ENCODE peak calls at places on chromosomes 2 and 18, in nine cellular contexts. Q is BJ, E is IMR-90, M is gastrocnemius medialis, X is tibial artery, S is GM23248, Y is left lung, Z is tibial nerve, U is PC-3. O is an unnamed sample.

GRCh38 chr2:240603846-240604245 is 17.3 kb downstream of the CAPN10 start:
- DNase-seq in Q (no peak), E (no peak), M (no peak), X (no peak), S (no peak), Y (peak; percentile 20), Z (no peak), U (no peak), O (peak; percentile 30)

GRCh38 chr2:180523629-180524340 is 456.6 kb upstream of the UBE2E3 start:
- DNase-seq in Q (peak; percentile 75), E (peak; percentile 95), M (peak; percentile 10), X (no peak), S (peak; percentile 94), Y (no peak), Z (no peak), U (peak; percentile 94), O (no peak)

GRCh38 chr2:128360711-128361110 is 42.0 kb upstream of the HS6ST1 start:
- DNase-seq in Q (no peak), E (no peak), M (no peak), X (no peak), S (no peak), Y (no peak), Z (no peak), U (no peak), O (no peak)

GRCh38 chr2:39513641-39514094 is 76.6 kb upstream of the MAP4K3 start:
- DNase-seq in Q (peak; percentile 90), E (peak; percentile 97), M (peak; percentile 42), X (peak; percentile 72), S (peak; percentile 95), Y (peak; percentile 71), Z (no peak), U (peak; percentile 97), O (peak; percentile 44)

GRCh38 chr2:126634273-126634861 is 21.6 kb upstream of the GYPC start:
- DNase-seq in Q (no peak), E (peak; percentile 17), M (no peak), X (no peak), S (peak; percentile 46), Y (no peak), Z (no peak), U (peak; percentile 33), O (no peak)

GRCh38 chr2:82735336-82735735 is 1723.7 kb downstream of the SUCLG1 start:
- DNase-seq in Q (no peak), E (no peak), M (no peak), X (no peak), S (no peak), Y (no peak), Z (no peak), U (no peak), O (no peak)

GRCh38 chr18:60534539-60534938 is 162.0 kb upstream of the MC4R start:
- DNase-seq in Q (no peak), E (peak; percentile 24), M (no peak), X (no peak), S (peak; percentile 58), Y (no peak), Z (no peak), U (peak; percentile 68), O (no peak)

GRCh38 chr18:77201508-77201907 is 48.1 kb upstream of the GALR1 start:
- DNase-seq in Q (no peak), E (peak; percentile 27), M (no peak), X (no peak), S (peak; percentile 55), Y (no peak), Z (no peak), U (peak; percentile 66), O (no peak)

GRCh38 chr2:65464604-65465003 is 32.2 kb upstream of the SPRED2 start:
- DNase-seq in Q (peak; percentile 71), E (no peak), M (no peak), X (no peak), S (peak; percentile 84), Y (no peak), Z (no peak), U (no peak), O (no peak)

GRCh38 chr2:181471783-181472182 is 14.6 kb downstream of the ITGA4 start:
- DNase-seq in Q (no peak), E (no peak), M (no peak), X (no peak), S (no peak), Y (no peak), Z (no peak), U (peak; percentile 11), O (no peak)

GRCh38 chr2:113116100-113116958 is 11.1 kb upstream of the IL1RN start:
- DNase-seq in Q (no peak), E (no peak), M (no peak), X (no peak), S (peak; percentile 46), Y (no peak), Z (no peak), U (peak; percentile 72), O (no peak)

GRCh38 chr2:62045017-62045543 is 139.6 kb downstream of the COMMD1 start:
- DNase-seq in Q (no peak), E (no peak), M (no peak), X (no peak), S (no peak), Y (no peak), Z (no peak), U (no peak), O (no peak)

GRCh38 chr18:63439334-63439733 is 17.1 kb upstream of the VPS4B start:
- DNase-seq in Q (no peak), E (peak; percentile 70), M (peak; percentile 33), X (peak; percentile 41), S (peak; percentile 74), Y (no peak), Z (no peak), U (peak; percentile 79), O (peak; percentile 21)

GRCh38 chr2:101474752-101475384 is at the start of gene RFX8:
- DNase-seq in Q (peak; percentile 88), E (peak; percentile 95), M (no peak), X (no peak), S (peak; percentile 97), Y (peak; percentile 44), Z (no peak), U (peak; percentile 53), O (no peak)

GRCh38 chr2:198098918-198099317 is 294.5 kb downstream of the PLCL1 start:
- DNase-seq in Q (no peak), E (peak; percentile 15), M (no peak), X (no peak), S (peak; percentile 83), Y (no peak), Z (no peak), U (no peak), O (no peak)

GRCh38 chr2:241009601-241010530 is 11.4 kb downstream of the SNED1 start:
- DNase-seq in Q (peak; percentile 41), E (peak; percentile 50), M (no peak), X (no peak), S (peak; percentile 91), Y (no peak), Z (peak; percentile 18), U (peak; percentile 48), O (peak; percentile 71)

GRCh38 chr2:238420878-238421694 is 5.6 kb upstream of the ASB1 start:
- DNase-seq in Q (peak; percentile 47), E (no peak), M (no peak), X (no peak), S (no peak), Y (no peak), Z (peak; percentile 32), U (no peak), O (peak; percentile 58)

DNA sequence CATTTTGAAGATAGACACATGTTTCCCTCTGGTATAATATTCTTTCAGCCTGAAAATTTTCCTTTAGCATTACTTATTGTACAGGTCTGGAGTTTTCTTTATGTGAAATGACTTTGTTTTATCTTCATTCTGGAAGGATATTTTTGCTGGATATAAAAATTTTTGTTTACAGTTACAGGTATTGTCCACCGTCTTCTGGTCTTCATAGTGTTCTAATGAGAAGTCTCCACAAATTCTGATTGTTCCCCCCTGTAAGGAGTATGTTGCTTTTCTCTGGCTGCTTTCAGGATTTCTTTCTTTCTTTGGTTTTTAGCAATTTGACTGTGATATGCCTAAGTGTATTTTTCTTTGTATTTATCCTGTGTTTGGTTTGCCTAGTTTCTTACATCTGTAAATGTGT is 15.0 kb downstream of the UBXN4 start:
- DNase-seq in Q (no peak), E (no peak), M (no peak), X (no peak), S (no peak), Y (no peak), Z (no peak), U (no peak), O (no peak)
- H3K36me3 ChIP-seq in Q (peaks cover 17% of the 10 kb centered on the region), E (peaks cover 46% of the 10 kb centered on the region), M (peaks cover 4% of the 10 kb centered on the region), X (peaks cover 93% of the 10 kb centered on the region), S (peaks cover 70% of the 10 kb centered on the region), Y (peaks cover 98% of the 10 kb centered on the region), Z (peaks cover 95% of the 10 kb centered on the region), U (peaks cover 56% of the 10 kb centered on the region), O (no peaks in the 10 kb centered on the region)

GRCh38 chr2:138559648-138560047 is 58.1 kb downstream of the SPOPL start:
- DNase-seq in Q (no peak), E (no peak), M (no peak), X (no peak), S (no peak), Y (no peak), Z (no peak), U (no peak), O (no peak)
- H3K36me3 ChIP-seq in Q (peaks cover 2% of the 10 kb centered on the region), E (peaks cover 3% of the 10 kb centered on the region), M (no peaks in the 10 kb centered on the region), X (peaks cover 50% of the 10 kb centered on the region), S (peaks cover 19% of the 10 kb centered on the region), Y (peaks cover 57% of the 10 kb centered on the region), Z (peaks cover 64% of the 10 kb centered on the region), U (peaks cover 8% of the 10 kb centered on the region), O (no peaks in the 10 kb centered on the region)

DNA sequence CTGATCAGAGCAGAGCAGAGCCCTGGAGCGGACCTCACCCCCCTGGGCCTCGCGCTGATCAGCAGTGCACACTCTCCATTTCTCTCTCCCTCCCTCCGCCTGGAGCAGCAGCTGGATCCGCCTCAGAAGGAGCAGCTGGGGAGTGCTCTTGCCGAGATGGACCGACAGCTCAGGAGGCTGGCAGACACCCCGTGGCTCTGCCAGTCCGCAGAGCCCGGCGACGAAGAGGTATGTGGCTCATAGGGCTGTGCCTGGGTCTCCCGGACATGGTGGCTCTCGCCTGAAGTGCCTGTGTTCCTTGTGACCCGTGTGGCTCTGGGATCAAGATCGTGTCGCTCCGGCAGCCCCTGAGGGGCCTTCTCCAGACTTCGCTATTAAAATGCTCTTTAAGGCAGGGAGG is 102.5 kb downstream of the USP40 start:
- DNase-seq in Q (no peak), E (no peak), M (peak; percentile 9), X (no peak), S (no peak), Y (no peak), Z (no peak), U (no peak), O (peak; percentile 11)
- H3K36me3 ChIP-seq in Q (peaks cover 27% of the 10 kb centered on the region), E (peaks cover 48% of the 10 kb centered on the region), M (peaks cover 7% of the 10 kb centered on the region), X (peaks cover 97% of the 10 kb centered on the region), S (no peaks in the 10 kb centered on the region), Y (peaks cover 97% of the 10 kb centered on the region), Z (peaks cover 98% of the 10 kb centered on the region), U (peaks cover 26% of the 10 kb centered on the region), O (no peaks in the 10 kb centered on the region)

DNA sequence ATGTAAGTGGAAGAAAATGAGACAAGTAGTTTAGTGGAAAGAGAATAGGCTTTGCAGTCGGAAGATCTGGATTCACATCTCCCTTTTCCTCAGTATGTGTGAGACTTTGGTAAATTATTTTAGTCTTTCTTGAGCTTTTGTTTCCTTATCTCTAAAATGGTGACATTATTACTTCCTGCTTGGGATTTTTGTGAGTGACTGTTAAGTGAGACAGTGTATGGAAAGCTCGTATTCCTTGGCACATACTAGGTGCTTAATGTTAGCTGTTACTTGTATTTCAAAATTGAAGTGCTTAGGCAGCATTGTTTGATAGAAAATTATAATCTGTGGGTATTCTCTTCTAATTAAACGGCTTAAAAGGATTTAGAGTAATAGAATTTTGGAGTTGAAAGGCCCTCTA is 2.0 kb downstream of the ZNF638 start:
- DNase-seq in Q (no peak), E (no peak), M (no peak), X (no peak), S (peak; percentile 16), Y (no peak), Z (no peak), U (no peak), O (no peak)
- H3K36me3 ChIP-seq in Q (no peaks in the 10 kb centered on the region), E (peaks cover 3% of the 10 kb centered on the region), M (no peaks in the 10 kb centered on the region), X (no peaks in the 10 kb centered on the region), S (no peaks in the 10 kb centered on the region), Y (peaks cover 7% of the 10 kb centered on the region), Z (no peaks in the 10 kb centered on the region), U (peaks cover 3% of the 10 kb centered on the region), O (no peaks in the 10 kb centered on the region)

O was measured in ovary.